ENCODE peak calls at places on chromosomes 5 and 9, in nine cellular contexts. O, T, N, W, Z, I, J, V and P are unnamed samples.

GRCh38 chr9:120936011-120936763 is 9.6 kb upstream of the TRAF1 start:
- DNase-seq in O (peak), T (peak), N (peak), W (peak), Z (peak), I (peak), J (peak), V (peak), P (peak)

GRCh38 chr5:148976569-148977321 is 86.1 kb downstream of the SH3TC2 start:
- DNase-seq in O (no peak), T (no peak), N (no peak), W (no peak), Z (no peak), I (peak), J (no peak), V (no peak), P (no peak)

GRCh38 chr9:70114898-70115297 is 71.2 kb downstream of the MAMDC2 start:
- DNase-seq in O (no peak), T (no peak), N (no peak), W (no peak), Z (no peak), I (no peak), J (no peak), V (no peak), P (no peak)

GRCh38 chr5:148623741-148624140 is 30.6 kb downstream of the HTR4 start:
- DNase-seq in O (no peak), T (no peak), N (no peak), W (no peak), Z (no peak), I (peak), J (no peak), V (no peak), P (no peak)

GRCh38 chr9:22158983-22159382 is 149.9 kb upstream of the CDKN2B start:
- DNase-seq in O (no peak), T (peak), N (peak), W (no peak), Z (no peak), I (peak), J (peak), V (no peak), P (no peak)

GRCh38 chr5:36688722-36689121 is 82.3 kb downstream of the SLC1A3 start:
- DNase-seq in O (no peak), T (no peak), N (peak), W (peak), Z (no peak), I (peak), J (no peak), V (no peak), P (no peak)

GRCh38 chr5:121870489-121870888 is 18.8 kb downstream of the FTMT start:
- DNase-seq in O (no peak), T (no peak), N (peak), W (no peak), Z (no peak), I (peak), J (no peak), V (no peak), P (no peak)

GRCh38 chr5:60339691-60340191 is 360.2 kb downstream of the DEPDC1B start:
- DNase-seq in O (no peak), T (no peak), N (no peak), W (no peak), Z (no peak), I (peak), J (no peak), V (no peak), P (peak)

GRCh38 chr5:126534543-126534942 is 60.5 kb downstream of the ALDH7A1 start:
- DNase-seq in O (no peak), T (no peak), N (no peak), W (no peak), Z (no peak), I (no peak), J (no peak), V (no peak), P (no peak)

GRCh38 chr9:36074870-36075532 is 38.3 kb downstream of the RECK start:
- DNase-seq in O (no peak), T (peak), N (peak), W (no peak), Z (no peak), I (peak), J (peak), V (no peak), P (peak)

GRCh38 chr5:127311349-127311748 is 20.8 kb downstream of the MEGF10 start:
- DNase-seq in O (no peak), T (no peak), N (no peak), W (no peak), Z (no peak), I (no peak), J (no peak), V (no peak), P (no peak)

GRCh38 chr5:1734908-1735289 is 64.7 kb downstream of the MRPL36 start:
- DNase-seq in O (no peak), T (no peak), N (no peak), W (no peak), Z (no peak), I (no peak), J (no peak), V (no peak), P (no peak)

GRCh38 chr5:129400395-129400983 is 59.6 kb upstream of the ADAMTS19 start:
- DNase-seq in O (no peak), T (no peak), N (peak), W (peak), Z (no peak), I (no peak), J (no peak), V (no peak), P (no peak)

GRCh38 chr5:95631265-95631957 is 11.5 kb downstream of the GPR150 start:
- DNase-seq in O (no peak), T (no peak), N (peak), W (no peak), Z (no peak), I (peak), J (no peak), V (no peak), P (no peak)

GRCh38 chr5:8013951-8014844 is 145.2 kb downstream of the MTRR start:
- DNase-seq in O (no peak), T (no peak), N (no peak), W (no peak), Z (no peak), I (no peak), J (no peak), V (no peak), P (no peak)

GRCh38 chr9:91071185-91071990 is 269.8 kb downstream of the SYK start:
- DNase-seq in O (no peak), T (no peak), N (no peak), W (no peak), Z (no peak), I (peak), J (no peak), V (peak), P (no peak)

GRCh38 chr5:73963021-73963420 is 337.0 kb downstream of the ARHGEF28 start:
- DNase-seq in O (no peak), T (no peak), N (no peak), W (no peak), Z (no peak), I (no peak), J (no peak), V (no peak), P (no peak)